ENCODE peak calls at places on chromosomes 4 and X, in six cellular contexts. R, J, I, H, M and O are unnamed samples.

GRCh38 chr4:70925899-70926635 is 23.9 kb downstream of the MOB1B start:
- DNase-seq in R (no peak), J (no peak), I (no peak), H (no peak), M (no peak), O (no peak)

GRCh38 chr4:169485084-169485483 is 127.3 kb downstream of the NEK1 start:
- DNase-seq in R (peak), J (no peak), I (no peak), H (no peak), M (no peak), O (no peak)

GRCh38 chr4:53706422-53707032 is 115.2 kb upstream of the LNX1 start:
- DNase-seq in R (peak), J (no peak), I (no peak), H (peak), M (no peak), O (no peak)

GRCh38 chr4:48033825-48034413 is 17.3 kb downstream of the NIPAL1 start:
- DNase-seq in R (peak), J (peak), I (no peak), H (no peak), M (peak), O (peak)

GRCh38 chr4:158782539-158783360 is 13.9 kb downstream of the FNIP2 start:
- DNase-seq in R (no peak), J (no peak), I (no peak), H (no peak), M (no peak), O (no peak)

GRCh38 chrX:93868289-93868985 is 194.4 kb downstream of the FAM133A start:
- DNase-seq in R (no peak), J (no peak), I (no peak), H (no peak), M (no peak), O (no peak)

GRCh38 chr4:157014621-157015591 is 43.3 kb upstream of the PDGFC start:
- DNase-seq in R (peak), J (no peak), I (no peak), H (no peak), M (no peak), O (no peak)

GRCh38 chr4:113394730-113395530 is 345.5 kb downstream of the ANK2 start:
- DNase-seq in R (peak), J (peak), I (peak), H (peak), M (no peak), O (peak)

GRCh38 chrX:148134578-148134977 is 153.4 kb downstream of the FMR1NB start:
- DNase-seq in R (no peak), J (no peak), I (no peak), H (no peak), M (no peak), O (no peak)

GRCh38 chr4:7276538-7276937 is 84.2 kb downstream of the SORCS2 start:
- DNase-seq in R (no peak), J (no peak), I (no peak), H (no peak), M (no peak), O (no peak)

GRCh38 chr4:2292679-2293108 is 30.8 kb upstream of the MXD4 start:
- DNase-seq in R (peak), J (no peak), I (no peak), H (no peak), M (no peak), O (peak)

GRCh38 chr4:114642173-114642780 is 43.7 kb downstream of the UGT8 start:
- DNase-seq in R (no peak), J (no peak), I (no peak), H (no peak), M (no peak), O (no peak)

GRCh38 chr4:134708616-134709015 is 507.0 kb upstream of the PABPC4L start:
- DNase-seq in R (no peak), J (no peak), I (no peak), H (no peak), M (no peak), O (no peak)

GRCh38 chr4:143335979-143336827 is 473 bp upstream of the GAB1 start:
- DNase-seq in R (peak), J (peak), I (no peak), H (peak), M (no peak), O (peak)

GRCh38 chr4:101018836-101019235 is 328.5 kb downstream of the PPP3CA start:
- DNase-seq in R (no peak), J (peak), I (no peak), H (no peak), M (no peak), O (no peak)